ENCODE peak calls at places on chromosome 2, in six cellular contexts. One of them, this sample, is unnamed.

GRCh38 chr2:229728360-229728759 is 14.0 kb upstream of the DNER start:
- DNase-seq in NCI-H1694: no peak
- DNase-seq in heart left ventricle: no peak
- DNase-seq in chondrocyte: no peak
- DNase-seq in Jurkat, Clone E6-1: no peak
- DNase-seq in COLO829: no peak
- DNase-seq in this sample: no peak

GRCh38 chr2:226121339-226121738 is 678.3 kb downstream of the IRS1 start:
- DNase-seq in chondrocyte: no peak
- DNase-seq in Jurkat, Clone E6-1: no peak
- DNase-seq in COLO829: no peak
- DNase-seq in heart left ventricle: no peak
- DNase-seq in NCI-H1694: no peak
- DNase-seq in this sample: no peak

GRCh38 chr2:239189711-239190131 is 211.1 kb downstream of the HDAC4 start:
- DNase-seq in COLO829: no peak
- DNase-seq in Jurkat, Clone E6-1: no peak
- DNase-seq in chondrocyte: peak; percentile 88
- DNase-seq in NCI-H1694: no peak
- DNase-seq in heart left ventricle: no peak
- DNase-seq in this sample: no peak

GRCh38 chr2:118223487-118224136 is 135.3 kb downstream of the INSIG2 start:
- DNase-seq in Jurkat, Clone E6-1: no peak
- DNase-seq in NCI-H1694: peak; percentile 4
- DNase-seq in chondrocyte: no peak
- DNase-seq in COLO829: no peak
- DNase-seq in heart left ventricle: no peak
- DNase-seq in this sample: peak; percentile 32

GRCh38 chr2:69985684-69986083 is 24.3 kb upstream of the ASPRV1 start:
- DNase-seq in chondrocyte: no peak
- DNase-seq in Jurkat, Clone E6-1: no peak
- DNase-seq in NCI-H1694: no peak
- DNase-seq in heart left ventricle: peak; percentile 51
- DNase-seq in COLO829: no peak
- DNase-seq in this sample: no peak

GRCh38 chr2:165239230-165239629 is at the start of gene SCN2A:
- DNase-seq in Jurkat, Clone E6-1: peak; percentile 77
- DNase-seq in COLO829: peak; percentile 11
- DNase-seq in heart left ventricle: no peak
- DNase-seq in chondrocyte: no peak
- DNase-seq in NCI-H1694: peak; percentile 82
- DNase-seq in this sample: peak; percentile 1

GRCh38 chr2:156736950-156737349 is 300.8 kb downstream of the GPD2 start:
- DNase-seq in heart left ventricle: no peak
- DNase-seq in chondrocyte: no peak
- DNase-seq in NCI-H1694: no peak
- DNase-seq in COLO829: no peak
- DNase-seq in Jurkat, Clone E6-1: no peak
- DNase-seq in this sample: no peak

GRCh38 chr2:219126555-219126954 is 34.1 kb downstream of the NHEJ1 start:
- DNase-seq in chondrocyte: no peak
- DNase-seq in COLO829: no peak
- DNase-seq in heart left ventricle: no peak
- DNase-seq in NCI-H1694: no peak
- DNase-seq in Jurkat, Clone E6-1: no peak
- DNase-seq in this sample: no peak

GRCh38 chr2:3628241-3628679 is 29.7 kb upstream of the ALLC start:
- DNase-seq in chondrocyte: peak; percentile 86
- DNase-seq in COLO829: no peak
- DNase-seq in NCI-H1694: no peak
- DNase-seq in heart left ventricle: peak; percentile 27
- DNase-seq in Jurkat, Clone E6-1: no peak
- DNase-seq in this sample: no peak

GRCh38 chr2:23412556-23413155 is 27.7 kb downstream of the KLHL29 start:
- DNase-seq in heart left ventricle: no peak
- DNase-seq in COLO829: no peak
- DNase-seq in NCI-H1694: no peak
- DNase-seq in chondrocyte: no peak
- DNase-seq in Jurkat, Clone E6-1: no peak
- DNase-seq in this sample: no peak

GRCh38 chr2:190578158-190579057 is 43.9 kb upstream of the NEMP2 start:
- DNase-seq in chondrocyte: no peak
- DNase-seq in heart left ventricle: peak; percentile 45
- DNase-seq in Jurkat, Clone E6-1: no peak
- DNase-seq in COLO829: peak; percentile 67
- DNase-seq in NCI-H1694: no peak
- DNase-seq in this sample: no peak

GRCh38 chr2:62415019-62415431 is 91.0 kb downstream of the TMEM17 start:
- DNase-seq in heart left ventricle: no peak
- DNase-seq in NCI-H1694: no peak
- DNase-seq in chondrocyte: no peak
- DNase-seq in COLO829: peak; percentile 37
- DNase-seq in Jurkat, Clone E6-1: no peak
- DNase-seq in this sample: no peak

GRCh38 chr2:44358498-44358897 is 2.8 kb downstream of the PREPL start:
- DNase-seq in COLO829: no peak
- DNase-seq in heart left ventricle: peak; percentile 55
- DNase-seq in Jurkat, Clone E6-1: peak; percentile 10
- DNase-seq in chondrocyte: no peak
- DNase-seq in NCI-H1694: no peak
- DNase-seq in this sample: no peak

GRCh38 chr2:231567159-231567558 is 25.5 kb upstream of the TEX44 start:
- DNase-seq in NCI-H1694: no peak
- DNase-seq in heart left ventricle: no peak
- DNase-seq in chondrocyte: no peak
- DNase-seq in COLO829: no peak
- DNase-seq in Jurkat, Clone E6-1: no peak
- DNase-seq in this sample: no peak

GRCh38 chr2:167924556-167924955 is 322.8 kb downstream of the STK39 start:
- DNase-seq in chondrocyte: no peak
- DNase-seq in heart left ventricle: no peak
- DNase-seq in Jurkat, Clone E6-1: no peak
- DNase-seq in COLO829: no peak
- DNase-seq in NCI-H1694: no peak
- DNase-seq in this sample: no peak